ENCODE peak calls at places on chromosome 12, in five cellular contexts. D is effector memory CD4-positive, alpha-beta T cell; T is dorsolateral prefrontal cortex; X is left lung; P is aorta. Y is an unnamed sample.

GRCh38 chr12:93174048-93174447 is 203.7 kb upstream of the NUDT4 start:
- DNase-seq in T (no peak), P (no peak), X (no peak), D (no peak), Y (no peak)

GRCh38 chr12:38538319-38538718 is 221.7 kb downstream of the ALG10B start:
- DNase-seq in P (no peak), X (no peak), T (no peak), D (no peak), Y (no peak)

GRCh38 chr12:52656616-52657015 is 4.6 kb upstream of the KRT2 start:
- DNase-seq in D (no peak), X (no peak), P (no peak), T (no peak), Y (no peak)

GRCh38 chr12:30151831-30152230 is 368.1 kb upstream of the TMTC1 start:
- DNase-seq in P (no peak), X (no peak), D (no peak), T (no peak), Y (no peak)

GRCh38 chr12:102862486-102862885 is 54.6 kb downstream of the PAH start:
- DNase-seq in T (no peak), P (no peak), X (no peak), D (no peak), Y (no peak)

GRCh38 chr12:9751204-9752144 is 9.2 kb downstream of the CD69 start:
- DNase-seq in T (no peak), X (no peak), D (peak; percentile 48), P (no peak), Y (no peak)

GRCh38 chr12:45671254-45671653 is 58.3 kb upstream of the ARID2 start:
- DNase-seq in T (no peak), P (no peak), X (no peak), D (no peak), Y (no peak)

GRCh38 chr12:41437578-41437977 is 249.5 kb downstream of the PDZRN4 start:
- DNase-seq in P (no peak), X (no peak), D (no peak), T (peak; percentile 29), Y (peak; percentile 20)

GRCh38 chr12:4379410-4379809 is at the start of gene FGF23:
- DNase-seq in X (no peak), P (no peak), D (no peak), T (no peak), Y (no peak)

GRCh38 chr12:51661836-51662235 is 70.8 kb downstream of the SCN8A start:
- DNase-seq in D (no peak), X (no peak), T (no peak), P (no peak), Y (no peak)

GRCh38 chr12:102965281-102966155 is 8.0 kb downstream of the ASCL1 start:
- DNase-seq in T (peak; percentile 56), P (no peak), X (no peak), D (no peak), Y (peak; percentile 49)

GRCh38 chr12:98635657-98636323 is 8.8 kb downstream of the IKBIP start:
- DNase-seq in D (no peak), P (no peak), X (no peak), T (no peak), Y (no peak)

GRCh38 chr12:38904932-38905479 is 385 bp downstream of the CPNE8 start:
- DNase-seq in X (peak; percentile 92), P (peak; percentile 95), D (peak; percentile 9), T (peak; percentile 59), Y (no peak)

GRCh38 chr12:24396266-24396665 is 446.8 kb upstream of the SOX5 start:
- DNase-seq in T (peak; percentile 52), P (no peak), D (no peak), X (no peak), Y (no peak)

GRCh38 chr12:24212496-24212895 is 263.0 kb upstream of the SOX5 start:
- DNase-seq in D (no peak), X (no peak), T (no peak), P (no peak), Y (no peak)

GRCh38 chr12:116266220-116266619 is 11.3 kb downstream of the MED13L start:
- DNase-seq in X (no peak), P (no peak), T (no peak), D (no peak), Y (no peak)

GRCh38 chr12:117671734-117672133 is 297.1 kb downstream of the KSR2 start:
- DNase-seq in P (no peak), X (no peak), T (no peak), D (no peak), Y (no peak)

GRCh38 chr12:66467932-66468331 is 165.6 kb downstream of the HELB start:
- DNase-seq in T (no peak), X (no peak), P (no peak), D (no peak), Y (no peak)

GRCh38 chr12:121366063-121366459 is 13.8 kb upstream of the ANAPC5 start:
- DNase-seq in X (no peak), P (no peak), T (no peak), D (no peak), Y (no peak)

GRCh38 chr12:126936181-126936851 is 1330.7 kb upstream of the TMEM132C start:
- DNase-seq in T (peak; percentile 84), P (peak; percentile 60), X (no peak), D (no peak), Y (peak; percentile 4)

GRCh38 chr12:102351326-102351725 is 129.0 kb downstream of the IGF1 start:
- DNase-seq in D (no peak), P (no peak), X (no peak), T (no peak), Y (no peak)

GRCh38 chr12:89069431-89069830 is 282.9 kb downstream of the DUSP6 start:
- DNase-seq in X (no peak), D (no peak), T (no peak), P (no peak), Y (no peak)

GRCh38 chr12:2154050-2154449 is 101.3 kb downstream of the CACNA1C start:
- DNase-seq in T (no peak), X (no peak), P (no peak), D (no peak), Y (no peak)

GRCh38 chr12:78121969-78122610 is 291.4 kb downstream of the NAV3 start:
- DNase-seq in T (no peak), P (no peak), D (no peak), X (no peak), Y (no peak)

DNA sequence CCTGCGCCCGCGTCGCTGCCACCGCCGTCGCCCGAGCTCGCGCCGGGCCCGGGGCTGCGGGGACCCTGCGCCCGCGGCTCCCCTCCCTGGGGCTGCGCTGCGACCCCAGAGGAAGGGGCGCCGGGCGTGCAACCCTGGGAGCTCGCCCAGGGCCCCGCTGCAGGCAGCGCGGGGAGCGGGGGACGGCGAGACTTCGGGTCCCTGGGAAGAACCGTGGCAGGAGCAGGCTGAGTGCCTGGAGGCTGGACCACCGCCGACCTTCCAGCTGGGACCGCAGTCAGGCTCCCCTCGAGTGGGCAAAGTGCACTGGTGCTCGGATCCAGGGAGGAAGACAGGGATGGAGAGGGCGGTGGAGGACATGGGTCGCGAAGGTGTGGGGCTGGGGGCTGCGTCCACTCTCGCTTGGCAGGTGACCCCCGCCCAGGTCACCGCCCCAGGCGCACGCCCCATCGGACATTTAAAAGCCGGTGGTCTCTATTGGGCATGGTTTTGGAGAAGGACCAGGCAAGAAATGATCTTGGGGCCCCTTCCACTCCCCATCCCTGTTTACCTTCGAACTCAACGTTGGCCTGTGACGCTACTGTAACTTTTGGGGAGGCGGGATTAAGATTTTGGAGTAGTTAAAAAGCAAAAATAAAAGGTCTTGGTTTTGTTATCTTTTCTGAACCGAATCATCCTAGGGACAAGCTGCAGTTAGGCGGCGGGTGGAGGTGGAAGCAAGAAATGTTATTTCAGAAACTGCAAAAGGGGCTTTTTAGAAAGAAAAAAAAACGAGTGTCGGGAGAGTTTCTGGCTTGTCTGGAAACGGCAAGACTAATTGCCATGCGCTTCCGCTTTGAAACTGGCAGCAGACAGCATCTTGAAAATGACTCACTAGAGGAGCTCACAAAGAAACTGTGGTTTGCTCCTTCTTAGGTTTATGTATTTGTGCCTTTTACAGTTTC is 998 bp downstream of the ELK3 start:
- DNase-seq in P (peak; percentile 80), T (no peak), D (peak; percentile 75), X (peak; percentile 72), Y (no peak)
- H3K27ac ChIP-seq in P (peak overlapping the region; percentile 10), T (peak overlapping the region; percentile 5), D (peak overlapping the region; percentile 99), X (peak overlapping the region; percentile 92), Y (peak overlapping the region; percentile 48)

GRCh38 chr12:67645571-67645970 is 3.0 kb upstream of the DYRK2 start:
- DNase-seq in P (no peak), D (no peak), T (no peak), X (no peak), Y (no peak)

GRCh38 chr12:67648306-67649164 is at the start of gene DYRK2:
- DNase-seq in X (peak; percentile 81), P (peak; percentile 89), T (peak; percentile 59), D (peak; percentile 64), Y (peak; percentile 83)

GRCh38 chr12:67646775-67647174 is 1.8 kb upstream of the DYRK2 start:
- DNase-seq in P (no peak), T (no peak), X (no peak), D (no peak), Y (no peak)

GRCh38 chr12:67647547-67648305 is 819 bp upstream of the DYRK2 start:
- DNase-seq in X (peak; percentile 82), T (peak; percentile 73), P (peak; percentile 87), D (peak; percentile 30), Y (no peak)

DNA sequence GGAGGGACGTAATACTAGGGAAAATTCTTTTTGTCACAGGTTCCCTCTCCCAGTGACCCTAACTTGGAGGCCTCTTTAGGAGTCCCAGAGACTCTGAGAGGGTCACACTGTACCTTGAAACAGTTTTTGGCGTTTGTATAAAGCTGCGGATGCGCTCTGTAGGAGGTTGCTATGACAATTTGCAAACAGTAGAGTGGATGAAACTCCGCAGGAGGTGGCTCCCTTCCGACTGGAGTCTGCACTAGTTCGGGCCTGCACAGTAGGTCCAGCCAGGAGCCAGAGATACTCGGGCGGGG is 1.3 kb upstream of the DYRK2 start:
- DNase-seq in T (no peak), D (no peak), P (no peak), X (no peak), Y (no peak)
- H3K27ac ChIP-seq in T (peak overlapping the region; percentile 66), D (peak overlapping the region; percentile 91), P (no peak overlapping the region), X (peak overlapping the region; percentile 91), Y (no peak overlapping the region)

GRCh38 chr12:49019435-49020317 is 1.1 kb upstream of the PRKAG1 start:
- DNase-seq in P (peak; percentile 61), X (no peak), D (peak; percentile 17), T (no peak), Y (no peak)
- H3K27ac ChIP-seq in P (no peak overlapping the region), X (peak overlapping the region; percentile 98), D (peak overlapping the region; percentile 91), T (peak overlapping the region; percentile 86), Y (peak overlapping the region; percentile 58)

GRCh38 chr12:124832856-124833255 is 30.8 kb downstream of the SCARB1 start:
- DNase-seq in T (no peak), D (no peak), P (no peak), X (no peak), Y (no peak)

GRCh38 chr12:124833693-124834122 is 30.0 kb downstream of the SCARB1 start:
- DNase-seq in D (no peak), P (no peak), X (no peak), T (peak; percentile 47), Y (no peak)

GRCh38 chr12:124829708-124830304 is 33.9 kb downstream of the SCARB1 start:
- DNase-seq in D (no peak), T (no peak), P (no peak), X (no peak), Y (no peak)

GRCh38 chr12:124830306-124830705 is 33.4 kb downstream of the SCARB1 start:
- DNase-seq in X (no peak), P (no peak), D (no peak), T (no peak), Y (no peak)

DNA sequence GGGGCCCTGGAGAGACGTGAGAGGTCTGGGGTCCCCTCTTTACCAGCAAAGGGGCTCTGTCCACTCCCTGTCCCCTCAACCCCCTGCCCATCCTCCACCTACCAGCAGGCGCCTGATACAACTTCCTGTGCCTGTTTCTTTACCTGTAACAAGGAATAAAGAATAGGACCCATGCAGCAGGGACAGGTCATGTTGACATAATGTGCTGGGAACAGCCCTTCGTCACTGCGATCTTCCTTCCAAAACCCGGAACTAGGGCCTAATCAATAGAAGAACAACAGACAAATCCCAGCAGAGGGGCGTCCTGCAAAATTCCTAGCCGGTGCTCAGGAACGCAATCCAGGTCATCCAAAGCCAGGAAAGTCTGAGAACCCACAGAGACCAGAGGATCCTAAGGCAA is 32.1 kb downstream of the SCARB1 start:
- DNase-seq in D (no peak), P (no peak), T (no peak), X (no peak), Y (no peak)
- H3K27ac ChIP-seq in D (no peak overlapping the region), P (no peak overlapping the region), T (peak overlapping the region; percentile 17), X (no peak overlapping the region), Y (peak overlapping the region; percentile 24)

Y was measured in caudate nucleus.